ENCODE peak calls at places on chromosomes 5 and 9, in five cellular contexts. X is mucosa of gallbladder, T is IMR-90, W is NCI-H1436, M is lung. Y is an unnamed sample.

GRCh38 chr5:68269820-68270219 is 54.3 kb downstream of the PIK3R1 start:
- DNase-seq in W (no peak), X (no peak), T (no peak), M (no peak), Y (no peak)

GRCh38 chr5:126674145-126674544 is 73.4 kb downstream of the PHAX start:
- DNase-seq in W (no peak), T (no peak), X (no peak), M (no peak), Y (no peak)

GRCh38 chr9:82781965-82782392 is 281.0 kb downstream of the RASEF start:
- DNase-seq in X (no peak), W (peak), M (no peak), T (no peak), Y (peak)

GRCh38 chr5:111551569-111552275 is 39.4 kb upstream of the STARD4 start:
- DNase-seq in M (no peak), X (no peak), W (no peak), T (no peak), Y (no peak)

GRCh38 chr5:89950234-89950633 is 459.3 kb downstream of the CETN3 start:
- DNase-seq in M (no peak), T (no peak), X (no peak), W (no peak), Y (no peak)

GRCh38 chr5:1075555-1075881 is 36.3 kb downstream of the SLC12A7 start:
- DNase-seq in M (no peak), W (no peak), T (no peak), X (no peak), Y (no peak)

GRCh38 chr5:121053055-121053985 is 589.2 kb downstream of the PRR16 start:
- DNase-seq in X (no peak), M (no peak), T (no peak), W (no peak), Y (no peak)

GRCh38 chr9:33120620-33121019 is 44.1 kb upstream of the SMU1 start:
- DNase-seq in M (no peak), W (no peak), X (no peak), T (no peak), Y (no peak)

GRCh38 chr5:118987988-118988945 is at the start of gene DTWD2:
- DNase-seq in T (peak), X (peak), M (peak), W (peak), Y (peak)

GRCh38 chr5:360277-361027 is 38.9 kb downstream of the AHRR start:
- DNase-seq in M (peak), T (no peak), X (peak), W (no peak), Y (no peak)

GRCh38 chr5:86890375-86890774 is 272.6 kb downstream of the COX7C start:
- DNase-seq in X (no peak), T (no peak), M (no peak), W (no peak), Y (no peak)

GRCh38 chr9:5263568-5264218 is 32.5 kb downstream of the INSL4 start:
- DNase-seq in W (no peak), X (no peak), M (no peak), T (no peak), Y (no peak)

GRCh38 chr9:69655065-69655464 is 17.1 kb downstream of the APBA1 start:
- DNase-seq in W (no peak), T (no peak), M (no peak), X (no peak), Y (no peak)

GRCh38 chr9:6305954-6306563 is 22.1 kb upstream of the TPD52L3 start:
- DNase-seq in X (no peak), T (peak), M (no peak), W (peak), Y (peak)

GRCh38 chr9:95025213-95026170 is 292.0 kb downstream of the FANCC start:
- DNase-seq in T (peak), X (peak), M (peak), W (no peak), Y (no peak)

GRCh38 chr5:96384353-96384752 is 48.7 kb downstream of the PCSK1 start:
- DNase-seq in T (peak), W (no peak), X (peak), M (no peak), Y (no peak)

GRCh38 chr5:54743997-54744788 is 226.6 kb downstream of the SNX18 start:
- DNase-seq in W (no peak), M (no peak), X (peak), T (peak), Y (no peak)

GRCh38 chr5:133839721-133840120 is 128.7 kb downstream of the C5orf15 start:
- DNase-seq in M (no peak), X (no peak), W (no peak), T (no peak), Y (peak)

GRCh38 chr5:58671155-58671554 is 88.3 kb downstream of the RAB3C start:
- DNase-seq in M (no peak), W (no peak), X (no peak), T (no peak), Y (no peak)

GRCh38 chr5:93607367-93608258 is 24.6 kb downstream of the NR2F1 start:
- DNase-seq in M (no peak), T (peak), W (peak), X (no peak), Y (no peak)

GRCh38 chr5:94621763-94622162 is 3.3 kb downstream of the SLF1 start:
- DNase-seq in M (no peak), T (no peak), W (no peak), X (no peak), Y (no peak)

GRCh38 chr9:88984543-88984883 is 6.8 kb upstream of the S1PR3 start:
- DNase-seq in W (no peak), T (no peak), X (no peak), M (no peak), Y (no peak)

GRCh38 chr5:112109331-112109993 is 309.6 kb downstream of the EPB41L4A start:
- DNase-seq in W (no peak), T (peak), M (peak), X (peak), Y (peak)

GRCh38 chr9:34125681-34126206 is 754 bp downstream of the DCAF12 start:
- DNase-seq in W (no peak), X (no peak), M (no peak), T (peak), Y (peak)

GRCh38 chr5:93883459-93883858 is 142.1 kb upstream of the POU5F2 start:
- DNase-seq in M (no peak), W (no peak), T (no peak), X (no peak), Y (no peak)

GRCh38 chr5:39794511-39794910 is 369.7 kb upstream of the DAB2 start:
- DNase-seq in W (no peak), T (peak), X (no peak), M (no peak), Y (no peak)

GRCh38 chr5:177494356-177495195 is 2.8 kb downstream of the PDLIM7 start:
- DNase-seq in X (peak), W (no peak), M (peak), T (peak), Y (no peak)

Y was measured in NCI-H1417.